ENCODE peak calls at places on chromosomes 7 and 10, in six cellular contexts. O is GM12892; U is GDM1; T is stimulated activated CD4-positive, alpha-beta T cell treated with anti-CD3 and anti-CD28 coated beads, Interleukin-4, amount 100 ng/mL, for 48 hours; F is prostate gland; H is neural crest cell. Q is an unnamed sample.

GRCh38 chr10:71249996-71250395 is 37.6 kb downstream of the UNC5B start:
- DNase-seq in O (no peak), U (no peak), T (no peak), F (no peak), H (no peak), Q (no peak)

GRCh38 chr7:106317971-106318370 is 33.2 kb upstream of the NAMPT start:
- DNase-seq in O (no peak), U (no peak), T (no peak), F (no peak), H (no peak), Q (no peak)

GRCh38 chr10:70378122-70378521 is 4.3 kb downstream of the LRRC20 start:
- DNase-seq in O (no peak), U (no peak), T (no peak), F (peak), H (no peak), Q (no peak)

GRCh38 chr10:49351669-49352068 is 44.2 kb downstream of the DRGX start:
- DNase-seq in O (no peak), U (no peak), T (no peak), F (no peak), H (no peak), Q (no peak)

GRCh38 chr7:133633055-133633454 is 380.2 kb downstream of the EXOC4 start:
- DNase-seq in O (no peak), U (no peak), T (no peak), F (no peak), H (no peak), Q (no peak)

GRCh38 chr7:22647451-22648257 is 79.3 kb upstream of the IL6 start:
- DNase-seq in O (no peak), U (no peak), T (no peak), F (no peak), H (no peak), Q (no peak)

GRCh38 chr7:151104411-151105235 is 18.3 kb downstream of the AGAP3 start:
- DNase-seq in O (no peak), U (no peak), T (no peak), F (no peak), H (no peak), Q (no peak)

GRCh38 chr10:10499839-10500238 is 517.8 kb upstream of the CELF2 start:
- DNase-seq in O (no peak), U (no peak), T (no peak), F (no peak), H (no peak), Q (no peak)

GRCh38 chr10:93039721-93040120 is 20.9 kb upstream of the CYP26C1 start:
- DNase-seq in O (no peak), U (peak), T (no peak), F (no peak), H (no peak), Q (no peak)

GRCh38 chr10:29688230-29688634 is 53.5 kb upstream of the SVIL start:
- DNase-seq in O (no peak), U (no peak), T (no peak), F (no peak), H (peak), Q (no peak)

GRCh38 chr7:157432541-157432956 is 95.7 kb downstream of the DNAJB6 start:
- DNase-seq in O (no peak), U (no peak), T (no peak), F (peak), H (peak), Q (no peak)

GRCh38 chr7:151157645-151158329 is 9.7 kb downstream of the GBX1 start:
- DNase-seq in O (no peak), U (no peak), T (no peak), F (no peak), H (no peak), Q (no peak)

GRCh38 chr10:3010819-3011422 is 56.4 kb upstream of the PFKP start:
- DNase-seq in O (no peak), U (no peak), T (no peak), F (no peak), H (no peak), Q (no peak)

Q was measured in stimulated activated effector memory CD8-positive, alpha-beta T cell treated with anti-CD3 and anti-CD28 coated beads, Interleukin-12 subunit alpha, Interleukin-12 subunit beta, amount 100 ng/mL, for 72 hours.